ENCODE peak calls at places on chromosomes 5 and 9, in five cellular contexts. One of them, this sample, is unnamed.

GRCh38 chr9:23254404-23255184 is 571.4 kb downstream of the ELAVL2 start:
- DNase-seq in stomach: no peak
- DNase-seq in ovary: no peak
- DNase-seq in uterus: no peak
- DNase-seq in thyroid gland: no peak
- DNase-seq in this sample: no peak

GRCh38 chr5:88837222-88837621 is 45.8 kb downstream of the MEF2C start:
- DNase-seq in stomach: no peak
- DNase-seq in ovary: no peak
- DNase-seq in uterus: no peak
- DNase-seq in thyroid gland: no peak
- DNase-seq in this sample: no peak

GRCh38 chr5:3047212-3047774 is 295.8 kb upstream of the IRX2 start:
- DNase-seq in stomach: no peak
- DNase-seq in ovary: no peak
- DNase-seq in uterus: no peak
- DNase-seq in thyroid gland: no peak
- DNase-seq in this sample: no peak

GRCh38 chr9:126642009-126642744 is 28.4 kb downstream of the LMX1B start:
- DNase-seq in stomach: no peak
- DNase-seq in ovary: no peak
- DNase-seq in uterus: no peak
- DNase-seq in thyroid gland: no peak
- DNase-seq in this sample: no peak

GRCh38 chr5:44695259-44695658 is 113.5 kb upstream of the MRPS30 start:
- DNase-seq in stomach: no peak
- DNase-seq in ovary: no peak
- DNase-seq in uterus: no peak
- DNase-seq in thyroid gland: no peak
- DNase-seq in this sample: no peak

GRCh38 chr9:108182950-108183381 is 672.8 kb downstream of the ACTL7B start:
- DNase-seq in stomach: no peak
- DNase-seq in ovary: no peak
- DNase-seq in uterus: no peak
- DNase-seq in thyroid gland: no peak
- DNase-seq in this sample: no peak

GRCh38 chr9:98332405-98332831 is 77.0 kb upstream of the TBC1D2 start:
- DNase-seq in stomach: no peak
- DNase-seq in ovary: no peak
- DNase-seq in uterus: no peak
- DNase-seq in thyroid gland: no peak
- DNase-seq in this sample: no peak

GRCh38 chr9:131727184-131727785 is 12.6 kb downstream of the RAPGEF1 start:
- DNase-seq in stomach: no peak
- DNase-seq in ovary: no peak
- DNase-seq in uterus: no peak
- DNase-seq in thyroid gland: no peak
- DNase-seq in this sample: peak; percentile 71

GRCh38 chr9:32589083-32589713 is 16.2 kb upstream of the NDUFB6 start:
- DNase-seq in stomach: no peak
- DNase-seq in ovary: no peak
- DNase-seq in uterus: no peak
- DNase-seq in thyroid gland: no peak
- DNase-seq in this sample: peak; percentile 11

GRCh38 chr9:76787677-76788076 is 23.4 kb downstream of the PCA3 start:
- DNase-seq in stomach: no peak
- DNase-seq in ovary: no peak
- DNase-seq in uterus: no peak
- DNase-seq in thyroid gland: no peak
- DNase-seq in this sample: no peak

GRCh38 chr5:159480849-159481248 is 150.6 kb upstream of the IL12B start:
- DNase-seq in stomach: no peak
- DNase-seq in ovary: no peak
- DNase-seq in uterus: no peak
- DNase-seq in thyroid gland: no peak
- DNase-seq in this sample: no peak

GRCh38 chr9:82606761-82607382 is 456.1 kb downstream of the RASEF start:
- DNase-seq in stomach: peak; percentile 39
- DNase-seq in ovary: peak; percentile 26
- DNase-seq in uterus: peak; percentile 28
- DNase-seq in thyroid gland: peak; percentile 23
- DNase-seq in this sample: peak; percentile 16

GRCh38 chr9:16453390-16453789 is 417.1 kb downstream of the BNC2 start:
- DNase-seq in stomach: no peak
- DNase-seq in ovary: no peak
- DNase-seq in uterus: no peak
- DNase-seq in thyroid gland: no peak
- DNase-seq in this sample: no peak

GRCh38 chr9:133832836-133833235 is 94.7 kb upstream of the SARDH start:
- DNase-seq in stomach: no peak
- DNase-seq in ovary: no peak
- DNase-seq in uterus: no peak
- DNase-seq in thyroid gland: no peak
- DNase-seq in this sample: no peak

GRCh38 chr5:169083394-169084018 is 217.4 kb downstream of the SLIT3 start:
- DNase-seq in stomach: no peak
- DNase-seq in ovary: no peak
- DNase-seq in uterus: no peak
- DNase-seq in thyroid gland: no peak
- DNase-seq in this sample: no peak

GRCh38 chr5:139705191-139705590 is 57.0 kb downstream of the CXXC5 start:
- DNase-seq in stomach: no peak
- DNase-seq in ovary: no peak
- DNase-seq in uterus: no peak
- DNase-seq in thyroid gland: no peak
- DNase-seq in this sample: no peak

GRCh38 chr5:148469446-148470062 is 85.8 kb downstream of the FBXO38 start:
- DNase-seq in stomach: no peak
- DNase-seq in ovary: no peak
- DNase-seq in uterus: no peak
- DNase-seq in thyroid gland: peak; percentile 13
- DNase-seq in this sample: no peak

GRCh38 chr5:139185589-139185988 is 12.6 kb downstream of the SIL1 start:
- DNase-seq in stomach: no peak
- DNase-seq in ovary: no peak
- DNase-seq in uterus: no peak
- DNase-seq in thyroid gland: no peak
- DNase-seq in this sample: no peak

GRCh38 chr5:180625125-180625790 is 24.1 kb downstream of the FLT4 start:
- DNase-seq in stomach: no peak
- DNase-seq in ovary: no peak
- DNase-seq in uterus: no peak
- DNase-seq in thyroid gland: no peak
- DNase-seq in this sample: no peak

GRCh38 chr5:154945695-154946301 is 4.9 kb downstream of the MRPL22 start:
- DNase-seq in stomach: no peak
- DNase-seq in ovary: no peak
- DNase-seq in uterus: no peak
- DNase-seq in thyroid gland: no peak
- DNase-seq in this sample: no peak

GRCh38 chr5:55159763-55160492 is at the start of gene GPX8:
- DNase-seq in stomach: no peak
- DNase-seq in ovary: peak; percentile 38
- DNase-seq in uterus: peak; percentile 34
- DNase-seq in thyroid gland: peak; percentile 47
- DNase-seq in this sample: no peak

GRCh38 chr5:117794847-117795246 is 1193.5 kb downstream of the DTWD2 start:
- DNase-seq in stomach: no peak
- DNase-seq in ovary: no peak
- DNase-seq in uterus: no peak
- DNase-seq in thyroid gland: no peak
- DNase-seq in this sample: no peak

GRCh38 chr9:12538842-12539584 is 154.2 kb upstream of the TYRP1 start:
- DNase-seq in stomach: no peak
- DNase-seq in ovary: no peak
- DNase-seq in uterus: no peak
- DNase-seq in thyroid gland: no peak
- DNase-seq in this sample: no peak

GRCh38 chr9:21801683-21802417 is 586 bp upstream of the MTAP start:
- DNase-seq in stomach: peak; percentile 75
- DNase-seq in ovary: peak; percentile 79
- DNase-seq in uterus: peak; percentile 80
- DNase-seq in thyroid gland: peak; percentile 85
- DNase-seq in this sample: peak; percentile 83

GRCh38 chr9:107019216-107019615 is 156.2 kb downstream of the ZNF462 start:
- DNase-seq in stomach: no peak
- DNase-seq in ovary: no peak
- DNase-seq in uterus: no peak
- DNase-seq in thyroid gland: peak; percentile 9
- DNase-seq in this sample: no peak

GRCh38 chr9:120441446-120442279 is 138.3 kb downstream of the CDK5RAP2 start:
- DNase-seq in stomach: no peak
- DNase-seq in ovary: no peak
- DNase-seq in uterus: no peak
- DNase-seq in thyroid gland: no peak
- DNase-seq in this sample: no peak

GRCh38 chr5:69046375-69046957 is 47.3 kb upstream of the SLC30A5 start:
- DNase-seq in stomach: no peak
- DNase-seq in ovary: no peak
- DNase-seq in uterus: no peak
- DNase-seq in thyroid gland: no peak
- DNase-seq in this sample: no peak

GRCh38 chr5:81825237-81825636 is 74.3 kb upstream of the SSBP2 start:
- DNase-seq in stomach: peak; percentile 37
- DNase-seq in ovary: peak; percentile 27
- DNase-seq in uterus: peak; percentile 39
- DNase-seq in thyroid gland: peak; percentile 98
- DNase-seq in this sample: peak; percentile 35

GRCh38 chr9:129435272-129435671 is 185.6 kb downstream of the C9orf50 start:
- DNase-seq in stomach: peak; percentile 52
- DNase-seq in ovary: no peak
- DNase-seq in uterus: no peak
- DNase-seq in thyroid gland: peak; percentile 63
- DNase-seq in this sample: no peak

GRCh38 chr9:129437626-129438323 is 183.1 kb downstream of the C9orf50 start:
- DNase-seq in stomach: no peak
- DNase-seq in ovary: peak; percentile 56
- DNase-seq in uterus: peak; percentile 39
- DNase-seq in thyroid gland: peak; percentile 86
- DNase-seq in this sample: no peak

GRCh38 chr9:129439242-129439641 is 181.7 kb downstream of the C9orf50 start:
- DNase-seq in stomach: no peak
- DNase-seq in ovary: no peak
- DNase-seq in uterus: no peak
- DNase-seq in thyroid gland: no peak
- DNase-seq in this sample: no peak

GRCh38 chr9:129435996-129436676 is 184.8 kb downstream of the C9orf50 start:
- DNase-seq in stomach: no peak
- DNase-seq in ovary: no peak
- DNase-seq in uterus: no peak
- DNase-seq in thyroid gland: peak; percentile 53
- DNase-seq in this sample: no peak

GRCh38 chr9:129436751-129437625 is 183.9 kb downstream of the C9orf50 start:
- DNase-seq in stomach: peak; percentile 85
- DNase-seq in ovary: peak; percentile 87
- DNase-seq in uterus: peak; percentile 83
- DNase-seq in thyroid gland: peak; percentile 86
- DNase-seq in this sample: peak; percentile 85
- H3K27me3 ChIP-seq in stomach: no peaks in the 10 kb centered on the region
- H3K27me3 ChIP-seq in ovary: no peaks in the 10 kb centered on the region
- H3K27me3 ChIP-seq in uterus: no peaks in the 10 kb centered on the region
- H3K27me3 ChIP-seq in thyroid gland: no peaks in the 10 kb centered on the region
- H3K27me3 ChIP-seq in this sample: no peaks in the 10 kb centered on the region

DNA sequence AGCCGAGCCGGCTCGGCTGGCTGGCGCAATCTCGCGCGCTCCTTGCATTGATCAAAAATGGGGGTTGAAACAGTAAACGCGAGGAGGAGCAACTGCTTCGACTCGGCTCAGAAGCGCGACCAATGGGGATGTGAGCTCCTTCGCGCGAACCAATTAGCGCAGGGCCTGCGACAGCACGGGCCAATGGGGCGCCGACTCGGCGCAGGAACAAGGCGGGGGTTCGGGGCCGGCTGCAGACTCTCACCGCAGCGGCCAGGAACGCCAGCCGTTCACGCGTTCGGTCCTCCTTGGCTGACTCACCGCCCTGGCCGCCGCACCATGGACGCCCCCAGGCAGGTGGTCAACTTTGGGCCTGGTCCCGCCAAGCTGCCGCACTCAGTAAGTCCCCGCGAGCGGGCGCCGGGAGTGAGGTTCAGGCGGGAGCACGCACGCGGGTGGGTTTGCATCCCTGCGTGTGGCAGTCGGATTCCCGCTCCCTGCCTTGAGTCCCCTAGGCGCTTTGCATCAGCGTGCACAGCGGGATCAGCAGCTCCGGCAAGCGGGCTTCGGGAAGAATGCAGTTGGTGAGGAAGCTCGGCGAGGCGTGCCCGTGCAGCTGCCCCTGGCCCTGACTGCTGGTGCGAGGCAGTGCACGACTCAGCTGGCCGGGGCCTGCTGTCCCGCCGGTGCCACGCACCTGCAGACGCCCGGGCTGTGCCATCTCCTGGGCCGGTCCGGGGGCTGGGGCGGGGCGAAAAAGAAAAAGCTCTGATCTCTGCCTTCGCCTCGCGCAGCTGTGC is at the start of gene PSAT1:
- DNase-seq in stomach: peak; percentile 91
- DNase-seq in ovary: peak; percentile 81
- DNase-seq in uterus: peak; percentile 81
- DNase-seq in thyroid gland: peak; percentile 91
- DNase-seq in this sample: peak; percentile 89
- TF ChIP-seq POLR2A in stomach: no peak
- TF ChIP-seq POLR2A in ovary: no peak
- TF ChIP-seq POLR2A in uterus: no peak
- TF ChIP-seq POLR2A in thyroid gland: peak; percentile 58
- TF ChIP-seq POLR2A in this sample: no peak

DNA sequence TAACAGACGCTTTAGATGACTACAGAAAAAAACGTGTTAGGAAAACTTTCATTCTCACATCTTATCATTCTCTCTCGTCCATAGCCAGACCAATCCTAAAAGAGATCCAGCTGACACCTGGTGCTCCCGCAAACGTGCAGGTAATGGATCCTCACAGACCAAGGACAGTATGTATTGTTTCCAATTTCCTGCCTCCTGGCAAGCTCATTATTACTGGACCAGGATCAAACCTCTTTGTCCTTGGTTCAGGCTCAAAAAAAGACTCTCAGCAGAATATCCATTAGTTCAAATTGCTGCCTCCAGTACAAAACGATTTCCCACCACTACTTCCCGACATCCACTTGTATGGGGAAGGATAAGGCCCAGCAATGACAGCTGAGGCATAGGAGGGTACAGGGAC is 62.4 kb downstream of the SERINC5 start:
- DNase-seq in stomach: no peak
- DNase-seq in ovary: no peak
- DNase-seq in uterus: no peak
- DNase-seq in thyroid gland: no peak
- DNase-seq in this sample: no peak
- H3K27ac ChIP-seq in stomach: peak overlapping the region; percentile 52
- H3K27ac ChIP-seq in ovary: peak overlapping the region; percentile 78
- H3K27ac ChIP-seq in uterus: peak overlapping the region; percentile 68
- H3K27ac ChIP-seq in thyroid gland: peak overlapping the region; percentile 98
- H3K27ac ChIP-seq in this sample: peak overlapping the region; percentile 88

GRCh38 chr9:92775466-92775865 is 10.8 kb upstream of the BICD2 start:
- DNase-seq in stomach: no peak
- DNase-seq in ovary: no peak
- DNase-seq in uterus: no peak
- DNase-seq in thyroid gland: no peak
- DNase-seq in this sample: no peak
- H3K27me3 ChIP-seq in stomach: no peaks in the 10 kb centered on the region
- H3K27me3 ChIP-seq in ovary: no peaks in the 10 kb centered on the region
- H3K27me3 ChIP-seq in uterus: no peaks in the 10 kb centered on the region
- H3K27me3 ChIP-seq in thyroid gland: no peaks in the 10 kb centered on the region
- H3K27me3 ChIP-seq in this sample: no peaks in the 10 kb centered on the region

This sample was measured in adrenal gland.